ENCODE peak calls at places on chromosomes 16 and 17, in ten cellular contexts. One of them, this sample, is unnamed. For H3K4me1, the result is how much of the 10 kb centered on the place peaks cover.

GRCh38 chr17:45975640-45976295 is 23.3 kb upstream of the STH start:
- DNase-seq in Peyer's patch: no peak
- DNase-seq in body of pancreas: no peak
- DNase-seq in transverse colon: no peak
- DNase-seq in A549: no peak
- DNase-seq in HCT116: no peak
- DNase-seq in spleen: peak
- DNase-seq in heart left ventricle: no peak
- DNase-seq in upper lobe of left lung: no peak
- DNase-seq in endothelial cell of umbilical vein: no peak
- DNase-seq in this sample: no peak

GRCh38 chr17:559699-560378 is 154.8 kb downstream of the VPS53 start:
- DNase-seq in Peyer's patch: no peak
- DNase-seq in body of pancreas: peak
- DNase-seq in transverse colon: no peak
- DNase-seq in A549: peak
- DNase-seq in HCT116: no peak
- DNase-seq in spleen: no peak
- DNase-seq in heart left ventricle: peak
- DNase-seq in upper lobe of left lung: no peak
- DNase-seq in endothelial cell of umbilical vein: peak
- DNase-seq in this sample: no peak

GRCh38 chr17:39222866-39223834 is 2.6 kb downstream of the STAC2 start:
- DNase-seq in Peyer's patch: no peak
- DNase-seq in body of pancreas: no peak
- DNase-seq in transverse colon: no peak
- DNase-seq in A549: no peak
- DNase-seq in HCT116: no peak
- DNase-seq in spleen: no peak
- DNase-seq in heart left ventricle: no peak
- DNase-seq in upper lobe of left lung: no peak
- DNase-seq in endothelial cell of umbilical vein: no peak
- DNase-seq in this sample: no peak

GRCh38 chr16:48452991-48453760 is 68.0 kb upstream of the SIAH1 start:
- DNase-seq in Peyer's patch: no peak
- DNase-seq in body of pancreas: no peak
- DNase-seq in transverse colon: no peak
- DNase-seq in A549: no peak
- DNase-seq in HCT116: no peak
- DNase-seq in spleen: no peak
- DNase-seq in heart left ventricle: peak
- DNase-seq in upper lobe of left lung: peak
- DNase-seq in endothelial cell of umbilical vein: no peak
- DNase-seq in this sample: no peak

GRCh38 chr17:73750975-73751374 is 106.7 kb upstream of the SDK2 start:
- DNase-seq in Peyer's patch: peak
- DNase-seq in body of pancreas: peak
- DNase-seq in transverse colon: peak
- DNase-seq in A549: no peak
- DNase-seq in HCT116: no peak
- DNase-seq in spleen: no peak
- DNase-seq in heart left ventricle: no peak
- DNase-seq in upper lobe of left lung: peak
- DNase-seq in endothelial cell of umbilical vein: no peak
- DNase-seq in this sample: no peak

GRCh38 chr17:36507266-36507665 is 20.8 kb downstream of the ZNHIT3 start:
- DNase-seq in Peyer's patch: no peak
- DNase-seq in body of pancreas: no peak
- DNase-seq in transverse colon: no peak
- DNase-seq in A549: no peak
- DNase-seq in HCT116: no peak
- DNase-seq in spleen: no peak
- DNase-seq in heart left ventricle: no peak
- DNase-seq in upper lobe of left lung: no peak
- DNase-seq in endothelial cell of umbilical vein: no peak
- DNase-seq in this sample: no peak

GRCh38 chr16:3984111-3985060 is 103.9 kb upstream of the CREBBP start:
- DNase-seq in Peyer's patch: no peak
- DNase-seq in body of pancreas: no peak
- DNase-seq in transverse colon: no peak
- DNase-seq in A549: no peak
- DNase-seq in HCT116: no peak
- DNase-seq in spleen: no peak
- DNase-seq in heart left ventricle: no peak
- DNase-seq in upper lobe of left lung: peak
- DNase-seq in endothelial cell of umbilical vein: no peak
- DNase-seq in this sample: no peak

GRCh38 chr17:17792143-17792550 is 44.6 kb downstream of the SREBF1 start:
- DNase-seq in Peyer's patch: no peak
- DNase-seq in body of pancreas: no peak
- DNase-seq in transverse colon: no peak
- DNase-seq in A549: no peak
- DNase-seq in HCT116: no peak
- DNase-seq in spleen: no peak
- DNase-seq in heart left ventricle: no peak
- DNase-seq in upper lobe of left lung: no peak
- DNase-seq in endothelial cell of umbilical vein: no peak
- DNase-seq in this sample: no peak

GRCh38 chr16:53896711-53897110 is 192.8 kb downstream of the FTO start:
- DNase-seq in Peyer's patch: no peak
- DNase-seq in body of pancreas: no peak
- DNase-seq in transverse colon: no peak
- DNase-seq in A549: no peak
- DNase-seq in HCT116: no peak
- DNase-seq in spleen: no peak
- DNase-seq in heart left ventricle: no peak
- DNase-seq in upper lobe of left lung: no peak
- DNase-seq in endothelial cell of umbilical vein: no peak
- DNase-seq in this sample: no peak

GRCh38 chr17:80065478-80066170 is 29.2 kb downstream of the CCDC40 start:
- DNase-seq in Peyer's patch: no peak
- DNase-seq in body of pancreas: no peak
- DNase-seq in transverse colon: no peak
- DNase-seq in A549: no peak
- DNase-seq in HCT116: no peak
- DNase-seq in spleen: no peak
- DNase-seq in heart left ventricle: no peak
- DNase-seq in upper lobe of left lung: no peak
- DNase-seq in endothelial cell of umbilical vein: no peak
- DNase-seq in this sample: no peak

GRCh38 chr17:27633312-27634025 is 2.5 kb downstream of the LGALS9 start:
- DNase-seq in Peyer's patch: no peak
- DNase-seq in body of pancreas: peak
- DNase-seq in transverse colon: peak
- DNase-seq in A549: no peak
- DNase-seq in HCT116: no peak
- DNase-seq in spleen: peak
- DNase-seq in heart left ventricle: peak
- DNase-seq in upper lobe of left lung: no peak
- DNase-seq in endothelial cell of umbilical vein: peak
- DNase-seq in this sample: no peak

DNA sequence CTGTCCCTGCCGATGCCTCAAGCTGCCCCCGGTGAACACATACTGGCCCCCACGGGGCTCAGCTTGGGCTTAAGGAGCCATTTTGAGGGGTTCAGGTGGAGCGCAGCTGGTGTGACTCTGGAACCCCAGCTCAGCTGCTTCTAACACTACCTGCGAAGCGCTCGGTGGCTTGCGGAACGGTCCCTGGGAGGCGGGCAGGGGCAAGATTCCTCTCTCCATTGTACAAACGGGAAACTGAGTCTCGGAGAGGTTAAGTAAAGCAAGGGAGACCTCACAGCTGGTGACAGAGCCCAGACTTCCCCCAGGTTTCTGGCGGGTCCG is 11.8 kb downstream of the GALK1 start:
- DNase-seq in Peyer's patch: peak
- DNase-seq in body of pancreas: no peak
- DNase-seq in transverse colon: no peak
- DNase-seq in A549: no peak
- DNase-seq in HCT116: no peak
- DNase-seq in spleen: no peak
- DNase-seq in heart left ventricle: no peak
- DNase-seq in upper lobe of left lung: no peak
- DNase-seq in endothelial cell of umbilical vein: no peak
- DNase-seq in this sample: no peak
- H3K4me1 ChIP-seq in Peyer's patch: under half
- H3K4me1 ChIP-seq in body of pancreas: under half
- H3K4me1 ChIP-seq in transverse colon: under half
- H3K4me1 ChIP-seq in A549: under half
- H3K4me1 ChIP-seq in HCT116: under half
- H3K4me1 ChIP-seq in spleen: half or more
- H3K4me1 ChIP-seq in heart left ventricle: under half
- H3K4me1 ChIP-seq in upper lobe of left lung: under half
- H3K4me1 ChIP-seq in endothelial cell of umbilical vein: under half
- H3K4me1 ChIP-seq in this sample: under half

GRCh38 chr17:75154195-75155106 is at the start of gene JPT1:
- DNase-seq in Peyer's patch: peak
- DNase-seq in body of pancreas: peak
- DNase-seq in transverse colon: peak
- DNase-seq in A549: peak
- DNase-seq in HCT116: peak
- DNase-seq in spleen: peak
- DNase-seq in heart left ventricle: peak
- DNase-seq in upper lobe of left lung: peak
- DNase-seq in endothelial cell of umbilical vein: peak
- DNase-seq in this sample: peak
- TF ChIP-seq POLR2A in Peyer's patch: peak
- TF ChIP-seq POLR2A in body of pancreas: peak
- TF ChIP-seq POLR2A in transverse colon: peak
- TF ChIP-seq POLR2A in A549: peak
- TF ChIP-seq POLR2A in HCT116: peak
- TF ChIP-seq POLR2A in spleen: peak
- TF ChIP-seq POLR2A in heart left ventricle: peak
- TF ChIP-seq POLR2A in upper lobe of left lung: peak
- TF ChIP-seq POLR2A in endothelial cell of umbilical vein: peak
- TF ChIP-seq POLR2A in this sample: peak

GRCh38 chr16:28985206-28985605 is 354 bp downstream of the LAT start:
- DNase-seq in Peyer's patch: no peak
- DNase-seq in body of pancreas: no peak
- DNase-seq in transverse colon: no peak
- DNase-seq in A549: no peak
- DNase-seq in HCT116: no peak
- DNase-seq in spleen: peak
- DNase-seq in heart left ventricle: no peak
- DNase-seq in upper lobe of left lung: peak
- DNase-seq in endothelial cell of umbilical vein: no peak
- DNase-seq in this sample: no peak

GRCh38 chr16:28984091-28984490 is 761 bp upstream of the LAT start:
- DNase-seq in Peyer's patch: no peak
- DNase-seq in body of pancreas: no peak
- DNase-seq in transverse colon: no peak
- DNase-seq in A549: no peak
- DNase-seq in HCT116: no peak
- DNase-seq in spleen: no peak
- DNase-seq in heart left ventricle: no peak
- DNase-seq in upper lobe of left lung: peak
- DNase-seq in endothelial cell of umbilical vein: no peak
- DNase-seq in this sample: no peak

GRCh38 chr16:28983644-28984043 is 1.2 kb upstream of the LAT start:
- DNase-seq in Peyer's patch: no peak
- DNase-seq in body of pancreas: no peak
- DNase-seq in transverse colon: no peak
- DNase-seq in A549: no peak
- DNase-seq in HCT116: no peak
- DNase-seq in spleen: peak
- DNase-seq in heart left ventricle: no peak
- DNase-seq in upper lobe of left lung: peak
- DNase-seq in endothelial cell of umbilical vein: no peak
- DNase-seq in this sample: no peak

GRCh38 chr16:28985611-28986041 is 774 bp downstream of the LAT start:
- DNase-seq in Peyer's patch: no peak
- DNase-seq in body of pancreas: no peak
- DNase-seq in transverse colon: no peak
- DNase-seq in A549: no peak
- DNase-seq in HCT116: no peak
- DNase-seq in spleen: no peak
- DNase-seq in heart left ventricle: no peak
- DNase-seq in upper lobe of left lung: no peak
- DNase-seq in endothelial cell of umbilical vein: no peak
- DNase-seq in this sample: no peak

GRCh38 chr16:28984619-28985135 is at the start of gene LAT:
- DNase-seq in Peyer's patch: no peak
- DNase-seq in body of pancreas: no peak
- DNase-seq in transverse colon: peak
- DNase-seq in A549: peak
- DNase-seq in HCT116: no peak
- DNase-seq in spleen: peak
- DNase-seq in heart left ventricle: peak
- DNase-seq in upper lobe of left lung: peak
- DNase-seq in endothelial cell of umbilical vein: no peak
- DNase-seq in this sample: no peak
- H3K27ac ChIP-seq in Peyer's patch: peak
- H3K27ac ChIP-seq in body of pancreas: no peak
- H3K27ac ChIP-seq in transverse colon: peak
- H3K27ac ChIP-seq in A549: peak
- H3K27ac ChIP-seq in HCT116: no peak
- H3K27ac ChIP-seq in spleen: peak
- H3K27ac ChIP-seq in heart left ventricle: no peak
- H3K27ac ChIP-seq in upper lobe of left lung: peak
- H3K27ac ChIP-seq in endothelial cell of umbilical vein: no peak
- H3K27ac ChIP-seq in this sample: no peak

GRCh38 chr16:88614818-88615580 is 23.4 kb upstream of the IL17C start:
- DNase-seq in Peyer's patch: no peak
- DNase-seq in body of pancreas: peak
- DNase-seq in transverse colon: no peak
- DNase-seq in A549: no peak
- DNase-seq in HCT116: no peak
- DNase-seq in spleen: no peak
- DNase-seq in heart left ventricle: no peak
- DNase-seq in upper lobe of left lung: no peak
- DNase-seq in endothelial cell of umbilical vein: no peak
- DNase-seq in this sample: no peak

GRCh38 chr16:88616320-88616719 is 22.1 kb upstream of the IL17C start:
- DNase-seq in Peyer's patch: peak
- DNase-seq in body of pancreas: peak
- DNase-seq in transverse colon: peak
- DNase-seq in A549: no peak
- DNase-seq in HCT116: no peak
- DNase-seq in spleen: no peak
- DNase-seq in heart left ventricle: no peak
- DNase-seq in upper lobe of left lung: peak
- DNase-seq in endothelial cell of umbilical vein: no peak
- DNase-seq in this sample: peak

GRCh38 chr16:88613293-88613692 is 25.1 kb upstream of the IL17C start:
- DNase-seq in Peyer's patch: no peak
- DNase-seq in body of pancreas: no peak
- DNase-seq in transverse colon: no peak
- DNase-seq in A549: no peak
- DNase-seq in HCT116: no peak
- DNase-seq in spleen: no peak
- DNase-seq in heart left ventricle: no peak
- DNase-seq in upper lobe of left lung: no peak
- DNase-seq in endothelial cell of umbilical vein: no peak
- DNase-seq in this sample: no peak

GRCh38 chr16:88616736-88617135 is 21.6 kb upstream of the IL17C start:
- DNase-seq in Peyer's patch: no peak
- DNase-seq in body of pancreas: no peak
- DNase-seq in transverse colon: no peak
- DNase-seq in A549: no peak
- DNase-seq in HCT116: no peak
- DNase-seq in spleen: no peak
- DNase-seq in heart left ventricle: no peak
- DNase-seq in upper lobe of left lung: peak
- DNase-seq in endothelial cell of umbilical vein: no peak
- DNase-seq in this sample: no peak

GRCh38 chr16:88613911-88614817 is 24.2 kb upstream of the IL17C start:
- DNase-seq in Peyer's patch: no peak
- DNase-seq in body of pancreas: no peak
- DNase-seq in transverse colon: no peak
- DNase-seq in A549: no peak
- DNase-seq in HCT116: no peak
- DNase-seq in spleen: no peak
- DNase-seq in heart left ventricle: no peak
- DNase-seq in upper lobe of left lung: no peak
- DNase-seq in endothelial cell of umbilical vein: no peak
- DNase-seq in this sample: no peak
- H3K4me1 ChIP-seq in Peyer's patch: under half
- H3K4me1 ChIP-seq in body of pancreas: half or more
- H3K4me1 ChIP-seq in transverse colon: under half
- H3K4me1 ChIP-seq in A549: under half
- H3K4me1 ChIP-seq in HCT116: under half
- H3K4me1 ChIP-seq in spleen: half or more
- H3K4me1 ChIP-seq in heart left ventricle: under half
- H3K4me1 ChIP-seq in upper lobe of left lung: under half
- H3K4me1 ChIP-seq in endothelial cell of umbilical vein: under half
- H3K4me1 ChIP-seq in this sample: under half

This sample was measured in thyroid gland.